ENCODE peak calls at places on chromosomes 3 and 15, in four cellular contexts. H is neural progenitor cell, D is choroid plexus epithelial cell, G is brain microvascular endothelial cell. Q is an unnamed sample.

GRCh38 chr15:23472033-23472432 is 25.0 kb upstream of the GOLGA6L2 start:
- DNase-seq in D (no peak), H (no peak), G (no peak), Q (no peak)

GRCh38 chr15:74785716-74786032 is 3.8 kb downstream of the CSK start:
- DNase-seq in D (no peak), H (no peak), G (no peak), Q (no peak)

GRCh38 chr3:97576221-97576620 is 188.3 kb upstream of the ARL6 start:
- DNase-seq in G (no peak), D (no peak), H (no peak), Q (no peak)

GRCh38 chr15:58551764-58552504 is 120.1 kb downstream of the LIPC start:
- DNase-seq in H (no peak), G (peak; percentile 89), D (peak; percentile 97), Q (no peak)

GRCh38 chr3:23805881-23806321 is at the start of gene UBE2E1:
- DNase-seq in H (peak; percentile 73), G (peak; percentile 60), D (peak; percentile 77), Q (peak; percentile 60)

GRCh38 chr3:66413151-66413751 is 87.6 kb downstream of the LRIG1 start:
- DNase-seq in G (peak; percentile 82), H (no peak), D (peak; percentile 45), Q (no peak)

GRCh38 chr15:63601026-63601726 is 4.0 kb downstream of the FBXL22 start:
- DNase-seq in H (peak; percentile 59), G (peak; percentile 22), D (peak; percentile 40), Q (no peak)

GRCh38 chr15:58731756-58732535 is 17.6 kb downstream of the ADAM10 start:
- DNase-seq in D (peak; percentile 89), H (no peak), G (peak; percentile 80), Q (no peak)

GRCh38 chr3:108588616-108589015 is 622 bp downstream of the CIP2A start:
- DNase-seq in G (no peak), H (no peak), D (peak; percentile 37), Q (no peak)

DNA sequence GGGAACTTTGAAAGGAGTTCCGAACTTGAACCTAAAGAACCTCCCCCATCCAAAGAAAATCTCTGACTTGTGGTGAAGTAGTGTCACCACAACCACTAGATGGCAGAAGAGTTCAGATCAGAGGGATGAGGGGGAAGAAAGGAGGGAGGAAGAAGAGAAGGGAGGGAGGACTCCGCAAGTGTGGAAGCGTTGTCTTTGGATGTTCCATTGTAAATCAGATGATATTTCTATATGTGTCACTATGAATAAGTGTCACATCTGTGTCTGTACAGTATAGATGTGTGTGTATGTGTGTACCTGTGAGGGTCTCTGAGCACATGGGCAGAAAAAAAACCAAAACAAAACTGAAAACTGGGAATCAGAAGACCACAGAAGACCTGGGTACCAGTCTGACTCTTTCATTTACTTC is 16.9 kb downstream of the SLC24A1 start:
- DNase-seq in H (peak; percentile 83), G (peak; percentile 47), D (peak; percentile 89), Q (peak; percentile 41)
- H3K4me3 ChIP-seq in H (no peak overlapping the region), G (no peak overlapping the region), D (no peak overlapping the region), Q (no peak overlapping the region)

DNA sequence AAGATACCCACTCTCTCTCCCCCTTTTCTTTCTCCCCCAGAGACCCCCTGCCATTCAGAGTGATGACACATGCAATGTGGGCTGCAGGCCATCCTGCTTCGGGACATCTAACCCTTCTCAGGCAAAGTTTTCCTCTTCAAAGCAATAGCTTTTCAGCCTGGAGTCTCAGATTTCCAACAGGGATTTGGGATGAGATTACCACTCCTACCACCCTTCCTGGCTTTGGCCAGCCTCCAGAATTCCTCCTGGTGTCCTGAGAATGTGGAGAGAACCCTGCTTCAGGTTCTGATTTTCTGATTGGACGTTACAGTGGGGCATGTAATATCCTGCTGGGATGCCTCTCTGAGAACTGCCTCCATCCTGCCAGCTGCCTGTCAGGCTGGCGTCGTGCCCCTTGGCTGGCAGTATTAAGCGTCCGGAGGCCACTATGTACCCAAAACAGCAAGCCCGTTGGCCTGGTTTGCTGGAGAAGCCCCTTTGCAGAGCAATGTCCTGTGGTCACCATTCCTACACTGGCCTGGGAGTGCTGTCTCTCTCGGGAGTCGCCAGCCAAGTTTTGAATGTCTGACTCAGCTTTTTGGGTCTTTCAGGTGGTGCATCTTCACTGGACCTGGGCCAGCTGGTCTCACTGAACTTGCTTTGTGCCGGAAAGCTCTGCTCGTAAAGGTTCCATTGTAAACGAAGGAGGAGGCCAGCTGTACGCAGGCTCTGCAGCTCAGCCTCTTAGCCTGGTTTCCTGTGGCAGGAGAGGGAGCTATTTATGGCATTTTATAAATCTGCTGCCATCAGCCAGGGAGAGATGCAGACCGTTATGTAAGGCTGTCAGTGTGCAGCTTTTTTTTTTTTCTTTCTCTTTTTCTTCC is 19.2 kb upstream of the TRAK1 start:
- DNase-seq in D (peak; percentile 76), H (peak; percentile 44), G (peak; percentile 43), Q (no peak)
- H3K4me3 ChIP-seq in D (peak overlapping the region; percentile 18), H (no peak overlapping the region), G (peak overlapping the region; percentile 37), Q (no peak overlapping the region)

DNA sequence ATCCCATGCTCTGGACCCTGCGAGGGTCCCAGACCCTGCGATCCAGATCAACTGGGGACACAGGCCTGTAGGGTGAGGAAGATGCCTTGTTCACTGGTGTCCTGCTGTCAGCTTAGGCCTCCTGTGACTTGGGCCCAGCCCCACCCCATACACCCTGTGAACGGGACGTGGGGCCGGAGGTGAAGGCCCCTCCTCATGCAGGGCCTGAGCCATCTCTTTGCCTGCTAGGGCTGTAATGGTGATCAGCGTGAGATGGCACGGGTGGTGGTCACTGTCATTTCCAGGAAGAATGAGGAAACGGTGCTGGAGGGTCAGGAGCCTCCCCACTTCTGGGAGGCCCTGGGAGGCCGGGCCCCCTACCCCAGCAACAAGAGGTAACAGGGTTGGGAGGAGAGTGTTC is 12.4 kb downstream of the VILL start:
- DNase-seq in D (no peak), H (no peak), G (no peak), Q (no peak)
- H3K4me3 ChIP-seq in D (no peak overlapping the region), H (no peak overlapping the region), G (no peak overlapping the region), Q (no peak overlapping the region)

DNA sequence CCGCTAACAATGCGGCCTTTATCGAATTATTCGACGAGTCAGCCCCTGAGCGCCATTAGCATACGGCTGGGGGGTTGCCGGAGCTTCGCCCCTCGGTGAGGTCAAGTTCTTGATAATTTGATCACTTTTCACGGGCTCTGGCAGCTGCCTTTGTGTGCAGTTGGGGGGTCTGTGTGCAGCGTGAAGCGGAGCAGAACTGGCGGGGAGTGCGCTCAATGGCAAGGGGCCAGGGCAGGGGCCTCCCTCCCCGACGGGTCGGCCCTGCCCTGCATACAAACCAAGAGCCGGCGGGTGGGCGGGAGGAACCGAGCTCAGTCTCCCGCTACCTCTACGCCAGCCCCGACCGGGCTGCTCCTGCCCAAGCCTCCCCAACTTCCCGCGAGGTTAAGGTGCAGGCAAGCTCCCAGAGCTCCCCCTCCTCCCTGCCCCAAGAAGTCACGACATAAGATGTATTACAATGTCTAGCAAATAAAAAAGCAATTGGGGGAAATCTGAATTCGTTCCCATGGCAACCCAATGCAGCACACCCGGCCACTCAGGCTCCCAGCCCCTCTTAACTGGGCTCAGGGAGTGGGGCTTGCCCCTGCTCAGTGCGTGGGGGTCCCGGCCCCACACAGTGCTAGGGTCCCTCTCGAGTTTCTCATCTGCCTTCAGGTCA is 34.1 kb upstream of the POLG start:
- DNase-seq in D (no peak), H (peak; percentile 45), G (no peak), Q (no peak)
- H3K4me3 ChIP-seq in D (no peak overlapping the region), H (no peak overlapping the region), G (no peak overlapping the region), Q (no peak overlapping the region)

DNA sequence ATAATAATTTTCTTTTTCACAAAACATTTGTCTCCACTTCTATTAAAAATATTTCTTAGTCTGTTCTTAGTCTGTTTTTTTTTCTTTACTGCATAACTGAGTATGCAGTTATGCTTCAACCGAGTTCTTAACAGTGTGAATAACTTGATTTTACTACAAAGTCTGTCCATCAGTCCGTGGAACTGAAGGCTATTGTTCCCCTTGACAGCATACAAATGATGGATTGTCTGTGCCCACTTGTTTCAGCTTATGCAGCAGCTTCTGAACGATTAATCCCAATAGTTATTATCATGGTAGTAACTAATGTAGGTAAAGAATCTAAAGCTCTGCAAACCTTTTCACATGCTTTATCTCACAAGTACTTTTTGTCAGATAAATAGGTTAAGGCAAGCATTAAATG is 150.7 kb downstream of the SSR3 start:
- DNase-seq in G (no peak), H (no peak), D (no peak), Q (no peak)
- H3K4me3 ChIP-seq in G (no peak overlapping the region), H (no peak overlapping the region), D (no peak overlapping the region), Q (no peak overlapping the region)

GRCh38 chr15:78155355-78155939 is 6.3 kb downstream of the IDH3A start:
- DNase-seq in H (no peak), D (peak; percentile 6), G (no peak), Q (no peak)
- H3K4me3 ChIP-seq in H (no peak overlapping the region), D (no peak overlapping the region), G (no peak overlapping the region), Q (no peak overlapping the region)

GRCh38 chr3:158094235-158094916 is 11.8 kb downstream of the SHOX2 start:
- DNase-seq in D (no peak), G (no peak), H (peak; percentile 84), Q (no peak)
- H3K4me3 ChIP-seq in D (no peak overlapping the region), G (peak overlapping the region; percentile 6), H (peak overlapping the region; percentile 49), Q (peak overlapping the region; percentile 51)

GRCh38 chr15:40306908-40307307 is 827 bp downstream of the PLCB2 start:
- DNase-seq in G (no peak), H (no peak), D (no peak), Q (no peak)
- H3K4me3 ChIP-seq in G (no peak overlapping the region), H (no peak overlapping the region), D (no peak overlapping the region), Q (peak overlapping the region; percentile 50)

GRCh38 chr3:105130911-105131310 is 235.8 kb upstream of the ALCAM start:
- DNase-seq in H (no peak), G (no peak), D (no peak), Q (no peak)
- H3K4me3 ChIP-seq in H (no peak overlapping the region), G (no peak overlapping the region), D (no peak overlapping the region), Q (no peak overlapping the region)

DNA sequence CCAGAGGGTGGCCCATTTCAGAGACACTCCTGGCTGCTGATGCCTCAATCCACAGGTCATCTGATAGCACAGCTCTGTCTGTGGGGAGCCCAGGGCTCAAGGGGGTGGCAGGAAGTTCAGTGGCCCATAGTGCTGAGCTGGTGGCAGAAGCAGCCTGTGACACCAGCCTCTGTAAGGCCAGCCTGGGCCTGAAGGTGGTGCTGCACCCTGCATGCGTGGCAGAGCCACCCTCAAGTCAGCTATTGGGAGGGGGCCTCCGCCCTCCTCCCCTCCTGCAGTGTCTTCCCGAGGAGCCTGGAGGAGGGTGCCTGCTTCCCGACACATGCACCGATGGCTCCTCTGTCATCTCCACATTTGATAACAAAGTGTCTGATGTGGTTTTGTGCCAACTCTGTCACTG is 3.0 kb downstream of the PLA1A start:
- DNase-seq in D (no peak), H (peak; percentile 66), G (no peak), Q (peak; percentile 67)
- H3K4me3 ChIP-seq in D (no peak overlapping the region), H (no peak overlapping the region), G (no peak overlapping the region), Q (peak overlapping the region; percentile 22)